ENCODE peak calls at places on chromosomes 12 and 14, in seven cellular contexts. One of them, this sample, is unnamed.

GRCh38 chr14:75267141-75267601 is 11.5 kb upstream of the FOS start:
- DNase-seq in GM23248: peak; percentile 80
- DNase-seq in HL-60: no peak
- DNase-seq in stimulated activated CD4-positive, alpha-beta T cell treated with anti-CD3 and anti-CD28 coated beads, Interleukin-2, amount 100 ng/mL, for 24 hours: no peak
- DNase-seq in smooth muscle cell of the brain vasculature: no peak
- DNase-seq in NCI-H2171 treated with DMSO at 0.1 percent for 48 hours: no peak
- DNase-seq in NCI-H774: no peak
- DNase-seq in this sample: no peak

GRCh38 chr12:40752011-40752410 is 59.8 kb downstream of the CNTN1 start:
- DNase-seq in GM23248: no peak
- DNase-seq in HL-60: no peak
- DNase-seq in stimulated activated CD4-positive, alpha-beta T cell treated with anti-CD3 and anti-CD28 coated beads, Interleukin-2, amount 100 ng/mL, for 24 hours: no peak
- DNase-seq in smooth muscle cell of the brain vasculature: no peak
- DNase-seq in NCI-H2171 treated with DMSO at 0.1 percent for 48 hours: no peak
- DNase-seq in NCI-H774: no peak
- DNase-seq in this sample: no peak

GRCh38 chr12:51886021-51886710 is 1.7 kb upstream of the ANKRD33 start:
- DNase-seq in GM23248: peak; percentile 97
- DNase-seq in HL-60: peak; percentile 89
- DNase-seq in stimulated activated CD4-positive, alpha-beta T cell treated with anti-CD3 and anti-CD28 coated beads, Interleukin-2, amount 100 ng/mL, for 24 hours: peak; percentile 24
- DNase-seq in smooth muscle cell of the brain vasculature: peak; percentile 79
- DNase-seq in NCI-H2171 treated with DMSO at 0.1 percent for 48 hours: no peak
- DNase-seq in NCI-H774: no peak
- DNase-seq in this sample: peak; percentile 37

GRCh38 chr12:104219361-104219892 is 3.8 kb downstream of the TXNRD1 start:
- DNase-seq in GM23248: peak; percentile 97
- DNase-seq in HL-60: peak; percentile 19
- DNase-seq in stimulated activated CD4-positive, alpha-beta T cell treated with anti-CD3 and anti-CD28 coated beads, Interleukin-2, amount 100 ng/mL, for 24 hours: no peak
- DNase-seq in smooth muscle cell of the brain vasculature: peak; percentile 49
- DNase-seq in NCI-H2171 treated with DMSO at 0.1 percent for 48 hours: peak; percentile 84
- DNase-seq in NCI-H774: peak; percentile 63
- DNase-seq in this sample: no peak

GRCh38 chr14:75995372-75996041 is 9.9 kb downstream of the IFT43 start:
- DNase-seq in GM23248: peak; percentile 68
- DNase-seq in HL-60: no peak
- DNase-seq in stimulated activated CD4-positive, alpha-beta T cell treated with anti-CD3 and anti-CD28 coated beads, Interleukin-2, amount 100 ng/mL, for 24 hours: no peak
- DNase-seq in smooth muscle cell of the brain vasculature: no peak
- DNase-seq in NCI-H2171 treated with DMSO at 0.1 percent for 48 hours: no peak
- DNase-seq in NCI-H774: no peak
- DNase-seq in this sample: no peak

GRCh38 chr12:32587536-32588346 is 91.4 kb upstream of the DNM1L start:
- DNase-seq in GM23248: no peak
- DNase-seq in HL-60: peak; percentile 86
- DNase-seq in stimulated activated CD4-positive, alpha-beta T cell treated with anti-CD3 and anti-CD28 coated beads, Interleukin-2, amount 100 ng/mL, for 24 hours: no peak
- DNase-seq in smooth muscle cell of the brain vasculature: no peak
- DNase-seq in NCI-H2171 treated with DMSO at 0.1 percent for 48 hours: no peak
- DNase-seq in NCI-H774: no peak
- DNase-seq in this sample: no peak

GRCh38 chr12:89708793-89709156 is at the start of gene ATP2B1:
- DNase-seq in GM23248: peak; percentile 95
- DNase-seq in HL-60: peak; percentile 83
- DNase-seq in stimulated activated CD4-positive, alpha-beta T cell treated with anti-CD3 and anti-CD28 coated beads, Interleukin-2, amount 100 ng/mL, for 24 hours: peak; percentile 83
- DNase-seq in smooth muscle cell of the brain vasculature: peak; percentile 53
- DNase-seq in NCI-H2171 treated with DMSO at 0.1 percent for 48 hours: peak; percentile 72
- DNase-seq in NCI-H774: peak; percentile 93
- DNase-seq in this sample: peak; percentile 81

GRCh38 chr14:102655154-102655553 is 62.7 kb downstream of the RCOR1 start:
- DNase-seq in GM23248: peak; percentile 53
- DNase-seq in HL-60: no peak
- DNase-seq in stimulated activated CD4-positive, alpha-beta T cell treated with anti-CD3 and anti-CD28 coated beads, Interleukin-2, amount 100 ng/mL, for 24 hours: no peak
- DNase-seq in smooth muscle cell of the brain vasculature: no peak
- DNase-seq in NCI-H2171 treated with DMSO at 0.1 percent for 48 hours: no peak
- DNase-seq in NCI-H774: no peak
- DNase-seq in this sample: no peak

GRCh38 chr14:53152627-53152908 is 555 bp downstream of the DDHD1 start:
- DNase-seq in GM23248: peak; percentile 62
- DNase-seq in HL-60: no peak
- DNase-seq in stimulated activated CD4-positive, alpha-beta T cell treated with anti-CD3 and anti-CD28 coated beads, Interleukin-2, amount 100 ng/mL, for 24 hours: no peak
- DNase-seq in smooth muscle cell of the brain vasculature: no peak
- DNase-seq in NCI-H2171 treated with DMSO at 0.1 percent for 48 hours: peak; percentile 55
- DNase-seq in NCI-H774: peak; percentile 22
- DNase-seq in this sample: no peak

GRCh38 chr12:442235-442884 is 17.4 kb upstream of the B4GALNT3 start:
- DNase-seq in GM23248: peak; percentile 62
- DNase-seq in HL-60: peak; percentile 42
- DNase-seq in stimulated activated CD4-positive, alpha-beta T cell treated with anti-CD3 and anti-CD28 coated beads, Interleukin-2, amount 100 ng/mL, for 24 hours: peak; percentile 50
- DNase-seq in smooth muscle cell of the brain vasculature: peak; percentile 20
- DNase-seq in NCI-H2171 treated with DMSO at 0.1 percent for 48 hours: peak; percentile 88
- DNase-seq in NCI-H774: peak; percentile 63
- DNase-seq in this sample: peak; percentile 24

GRCh38 chr12:6688543-6688999 is 604 bp downstream of the ZNF384 start:
- DNase-seq in GM23248: peak; percentile 37
- DNase-seq in HL-60: peak; percentile 58
- DNase-seq in stimulated activated CD4-positive, alpha-beta T cell treated with anti-CD3 and anti-CD28 coated beads, Interleukin-2, amount 100 ng/mL, for 24 hours: no peak
- DNase-seq in smooth muscle cell of the brain vasculature: no peak
- DNase-seq in NCI-H2171 treated with DMSO at 0.1 percent for 48 hours: no peak
- DNase-seq in NCI-H774: no peak
- DNase-seq in this sample: no peak

GRCh38 chr12:116456683-116457082 is 102.5 kb upstream of the MAP1LC3B2 start:
- DNase-seq in GM23248: peak; percentile 65
- DNase-seq in HL-60: no peak
- DNase-seq in stimulated activated CD4-positive, alpha-beta T cell treated with anti-CD3 and anti-CD28 coated beads, Interleukin-2, amount 100 ng/mL, for 24 hours: no peak
- DNase-seq in smooth muscle cell of the brain vasculature: no peak
- DNase-seq in NCI-H2171 treated with DMSO at 0.1 percent for 48 hours: no peak
- DNase-seq in NCI-H774: no peak
- DNase-seq in this sample: no peak

GRCh38 chr14:98959958-98960616 is 311.9 kb downstream of the BCL11B start:
- DNase-seq in GM23248: no peak
- DNase-seq in HL-60: no peak
- DNase-seq in stimulated activated CD4-positive, alpha-beta T cell treated with anti-CD3 and anti-CD28 coated beads, Interleukin-2, amount 100 ng/mL, for 24 hours: no peak
- DNase-seq in smooth muscle cell of the brain vasculature: no peak
- DNase-seq in NCI-H2171 treated with DMSO at 0.1 percent for 48 hours: no peak
- DNase-seq in NCI-H774: no peak
- DNase-seq in this sample: no peak

GRCh38 chr12:70598467-70599194 is 38.6 kb downstream of the PTPRB start:
- DNase-seq in GM23248: no peak
- DNase-seq in HL-60: no peak
- DNase-seq in stimulated activated CD4-positive, alpha-beta T cell treated with anti-CD3 and anti-CD28 coated beads, Interleukin-2, amount 100 ng/mL, for 24 hours: no peak
- DNase-seq in smooth muscle cell of the brain vasculature: no peak
- DNase-seq in NCI-H2171 treated with DMSO at 0.1 percent for 48 hours: no peak
- DNase-seq in NCI-H774: peak; percentile 67
- DNase-seq in this sample: no peak

GRCh38 chr14:30521899-30522736 is 36.8 kb upstream of the G2E3 start:
- DNase-seq in GM23248: peak; percentile 58
- DNase-seq in HL-60: no peak
- DNase-seq in stimulated activated CD4-positive, alpha-beta T cell treated with anti-CD3 and anti-CD28 coated beads, Interleukin-2, amount 100 ng/mL, for 24 hours: no peak
- DNase-seq in smooth muscle cell of the brain vasculature: peak; percentile 29
- DNase-seq in NCI-H2171 treated with DMSO at 0.1 percent for 48 hours: peak; percentile 68
- DNase-seq in NCI-H774: peak; percentile 63
- DNase-seq in this sample: no peak

This sample was measured in activated T-helper 1 cell treated with anti-CD3 and anti-CD28 coated beads, Interleukin-12 subunit alpha, Interleukin-12 subunit beta, Interleukin-2, Interleukin-4 antibody, amounts not matched to agents 30 ng/mL and 10 ng/mL and 1 ng/mL, durations not matched to agents 14 hours and 24 hours and 36 hours.